ENCODE peak calls at places on chromosomes 4 and X, in nine cellular contexts. One of them, this sample, is unnamed.

GRCh38 chrX:134377537-134377936 is 82.4 kb upstream of the HPRT1 start:
- DNase-seq in heart left ventricle: no peak
- DNase-seq in lower leg skin: no peak
- DNase-seq in breast epithelium: no peak
- DNase-seq in endothelial cell of umbilical vein: peak
- DNase-seq in sigmoid colon: no peak
- DNase-seq in A549: no peak
- DNase-seq in body of pancreas: peak
- DNase-seq in IMR-90: peak
- DNase-seq in this sample: peak

GRCh38 chr4:17163156-17163555 is 264.7 kb upstream of the LDB2 start:
- DNase-seq in heart left ventricle: no peak
- DNase-seq in lower leg skin: no peak
- DNase-seq in breast epithelium: no peak
- DNase-seq in endothelial cell of umbilical vein: no peak
- DNase-seq in sigmoid colon: no peak
- DNase-seq in A549: no peak
- DNase-seq in body of pancreas: no peak
- DNase-seq in IMR-90: no peak
- DNase-seq in this sample: no peak

GRCh38 chrX:13571136-13571535 is 1.7 kb downstream of the EGFL6 start:
- DNase-seq in heart left ventricle: no peak
- DNase-seq in lower leg skin: no peak
- DNase-seq in breast epithelium: no peak
- DNase-seq in endothelial cell of umbilical vein: no peak
- DNase-seq in sigmoid colon: no peak
- DNase-seq in A549: no peak
- DNase-seq in body of pancreas: no peak
- DNase-seq in IMR-90: no peak
- DNase-seq in this sample: no peak

GRCh38 chr4:107071108-107071507 is 35.0 kb upstream of the DKK2 start:
- DNase-seq in heart left ventricle: no peak
- DNase-seq in lower leg skin: no peak
- DNase-seq in breast epithelium: no peak
- DNase-seq in endothelial cell of umbilical vein: no peak
- DNase-seq in sigmoid colon: no peak
- DNase-seq in A549: no peak
- DNase-seq in body of pancreas: no peak
- DNase-seq in IMR-90: no peak
- DNase-seq in this sample: no peak

GRCh38 chr4:37157403-37158167 is 87.0 kb upstream of the NWD2 start:
- DNase-seq in heart left ventricle: no peak
- DNase-seq in lower leg skin: no peak
- DNase-seq in breast epithelium: no peak
- DNase-seq in endothelial cell of umbilical vein: no peak
- DNase-seq in sigmoid colon: no peak
- DNase-seq in A549: no peak
- DNase-seq in body of pancreas: no peak
- DNase-seq in IMR-90: no peak
- DNase-seq in this sample: no peak

GRCh38 chrX:96474357-96475125 is 210.1 kb upstream of the DIAPH2 start:
- DNase-seq in heart left ventricle: no peak
- DNase-seq in lower leg skin: no peak
- DNase-seq in breast epithelium: no peak
- DNase-seq in endothelial cell of umbilical vein: peak
- DNase-seq in sigmoid colon: no peak
- DNase-seq in A549: no peak
- DNase-seq in body of pancreas: peak
- DNase-seq in IMR-90: peak
- DNase-seq in this sample: no peak

GRCh38 chr4:148412460-148412859 is 29.8 kb downstream of the NR3C2 start:
- DNase-seq in heart left ventricle: no peak
- DNase-seq in lower leg skin: no peak
- DNase-seq in breast epithelium: no peak
- DNase-seq in endothelial cell of umbilical vein: no peak
- DNase-seq in sigmoid colon: no peak
- DNase-seq in A549: no peak
- DNase-seq in body of pancreas: no peak
- DNase-seq in IMR-90: no peak
- DNase-seq in this sample: no peak

GRCh38 chr4:162409048-162409447 is 245.2 kb upstream of the FSTL5 start:
- DNase-seq in heart left ventricle: no peak
- DNase-seq in lower leg skin: no peak
- DNase-seq in breast epithelium: no peak
- DNase-seq in endothelial cell of umbilical vein: no peak
- DNase-seq in sigmoid colon: no peak
- DNase-seq in A549: no peak
- DNase-seq in body of pancreas: no peak
- DNase-seq in IMR-90: no peak
- DNase-seq in this sample: no peak

GRCh38 chr4:1393866-1394265 is 12.4 kb downstream of the NKX1-1 start:
- DNase-seq in heart left ventricle: peak
- DNase-seq in lower leg skin: no peak
- DNase-seq in breast epithelium: no peak
- DNase-seq in endothelial cell of umbilical vein: no peak
- DNase-seq in sigmoid colon: peak
- DNase-seq in A549: no peak
- DNase-seq in body of pancreas: no peak
- DNase-seq in IMR-90: no peak
- DNase-seq in this sample: no peak

GRCh38 chr4:147760695-147761094 is 28.8 kb downstream of the ARHGAP10 start:
- DNase-seq in heart left ventricle: peak
- DNase-seq in lower leg skin: no peak
- DNase-seq in breast epithelium: no peak
- DNase-seq in endothelial cell of umbilical vein: no peak
- DNase-seq in sigmoid colon: peak
- DNase-seq in A549: no peak
- DNase-seq in body of pancreas: peak
- DNase-seq in IMR-90: no peak
- DNase-seq in this sample: no peak

GRCh38 chrX:151228935-151229334 is 52.6 kb downstream of the GPR50 start:
- DNase-seq in heart left ventricle: no peak
- DNase-seq in lower leg skin: no peak
- DNase-seq in breast epithelium: no peak
- DNase-seq in endothelial cell of umbilical vein: no peak
- DNase-seq in sigmoid colon: no peak
- DNase-seq in A549: no peak
- DNase-seq in body of pancreas: no peak
- DNase-seq in IMR-90: no peak
- DNase-seq in this sample: no peak

GRCh38 chr4:108193891-108194672 is 25.4 kb upstream of the LEF1 start:
- DNase-seq in heart left ventricle: no peak
- DNase-seq in lower leg skin: no peak
- DNase-seq in breast epithelium: no peak
- DNase-seq in endothelial cell of umbilical vein: no peak
- DNase-seq in sigmoid colon: no peak
- DNase-seq in A549: no peak
- DNase-seq in body of pancreas: no peak
- DNase-seq in IMR-90: no peak
- DNase-seq in this sample: no peak

GRCh38 chr4:27000820-27001219 is 140.2 kb downstream of the STIM2 start:
- DNase-seq in heart left ventricle: no peak
- DNase-seq in lower leg skin: no peak
- DNase-seq in breast epithelium: no peak
- DNase-seq in endothelial cell of umbilical vein: no peak
- DNase-seq in sigmoid colon: no peak
- DNase-seq in A549: peak
- DNase-seq in body of pancreas: no peak
- DNase-seq in IMR-90: no peak
- DNase-seq in this sample: no peak

GRCh38 chrX:65928522-65928921 is 111.4 kb downstream of the VSIG4 start:
- DNase-seq in heart left ventricle: no peak
- DNase-seq in lower leg skin: no peak
- DNase-seq in breast epithelium: no peak
- DNase-seq in endothelial cell of umbilical vein: no peak
- DNase-seq in sigmoid colon: no peak
- DNase-seq in A549: no peak
- DNase-seq in body of pancreas: no peak
- DNase-seq in IMR-90: no peak
- DNase-seq in this sample: no peak

DNA sequence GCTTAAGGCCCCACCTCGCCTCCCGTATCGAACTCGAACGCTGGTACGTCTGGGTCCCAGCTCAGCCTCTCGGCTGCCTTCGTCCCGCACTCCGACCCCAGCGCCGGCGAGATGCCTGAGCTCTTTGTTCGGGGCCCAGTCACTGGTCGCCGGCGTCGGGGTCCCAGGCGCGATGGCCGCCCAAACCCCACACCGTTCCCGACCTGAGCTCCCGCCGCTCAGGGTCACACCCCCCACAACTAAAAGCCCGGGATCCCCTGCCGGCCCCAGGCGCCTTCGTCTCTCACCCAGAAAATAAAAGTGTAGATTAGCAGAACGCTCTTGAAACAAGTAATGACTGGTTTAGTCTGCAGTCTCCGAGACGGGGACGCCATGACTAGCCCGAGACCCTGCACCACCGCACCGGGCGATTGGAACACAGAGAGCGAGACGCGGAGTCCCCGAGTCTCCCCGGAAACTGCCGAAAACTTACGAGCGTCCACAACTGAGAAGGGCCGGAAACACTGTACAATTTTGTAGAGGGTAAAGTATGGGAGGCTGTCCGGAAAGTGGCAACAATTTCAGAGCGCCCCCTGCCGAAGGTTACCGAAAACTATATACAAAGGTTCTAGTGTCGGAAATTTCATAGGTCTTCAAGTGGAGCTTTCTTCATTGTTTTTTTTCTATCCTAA is at the start of gene TSPAN6:
- DNase-seq in heart left ventricle: peak
- DNase-seq in lower leg skin: peak
- DNase-seq in breast epithelium: peak
- DNase-seq in endothelial cell of umbilical vein: peak
- DNase-seq in sigmoid colon: peak
- DNase-seq in A549: peak
- DNase-seq in body of pancreas: peak
- DNase-seq in IMR-90: peak
- DNase-seq in this sample: peak
- TF ChIP-seq POLR2A in heart left ventricle: no peak
- TF ChIP-seq POLR2A in lower leg skin: no peak
- TF ChIP-seq POLR2A in breast epithelium: no peak
- TF ChIP-seq POLR2A in endothelial cell of umbilical vein: peak
- TF ChIP-seq POLR2A in sigmoid colon: no peak
- TF ChIP-seq POLR2A in A549: peak
- TF ChIP-seq POLR2A in body of pancreas: peak
- TF ChIP-seq POLR2A in IMR-90: peak
- TF ChIP-seq POLR2A in this sample: no peak

DNA sequence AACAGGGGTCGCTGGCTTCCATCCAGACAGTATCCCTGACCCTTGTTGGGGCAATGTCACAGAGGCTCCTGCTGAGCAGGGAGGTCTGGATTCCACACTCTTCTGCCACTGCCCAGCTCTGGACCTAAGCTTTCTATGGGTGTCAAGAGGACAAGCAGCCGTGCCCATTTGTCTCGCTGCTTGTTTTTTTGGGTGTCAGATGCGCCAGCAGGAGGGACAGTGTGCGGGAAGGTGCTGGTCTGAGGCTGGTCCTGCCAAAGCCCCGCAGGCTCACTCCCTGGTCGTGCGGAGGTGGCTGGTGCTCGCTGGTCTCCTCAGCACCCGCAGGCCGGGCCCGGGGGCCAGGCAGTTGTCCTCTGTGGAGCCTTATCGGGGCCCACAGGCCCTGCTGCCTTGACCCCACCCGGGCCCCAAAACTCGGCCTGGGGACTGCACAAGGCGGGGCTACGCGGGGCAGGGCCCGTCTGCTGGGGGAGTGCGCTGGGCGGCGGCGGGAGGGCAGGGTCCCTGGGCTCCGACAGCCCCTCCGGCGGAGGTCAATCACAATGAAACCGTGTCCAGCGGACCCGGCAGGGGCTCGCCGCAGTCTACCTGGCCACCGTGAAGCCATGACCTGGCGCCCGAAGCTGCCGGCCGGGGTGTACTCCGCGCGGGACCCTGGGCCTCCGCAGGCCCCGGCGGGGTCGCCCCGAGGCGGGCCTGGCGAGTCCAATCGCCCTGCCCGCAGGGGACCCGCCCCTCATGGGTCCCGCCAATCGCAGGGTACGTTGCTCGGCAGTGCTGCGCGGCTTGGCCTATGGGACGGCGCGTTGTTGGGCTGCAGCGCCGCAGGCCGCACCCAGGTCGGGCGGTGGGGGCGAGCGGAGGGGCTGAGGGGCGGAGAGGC is at the start of gene ADD1:
- DNase-seq in heart left ventricle: peak
- DNase-seq in lower leg skin: peak
- DNase-seq in breast epithelium: peak
- DNase-seq in endothelial cell of umbilical vein: peak
- DNase-seq in sigmoid colon: peak
- DNase-seq in A549: peak
- DNase-seq in body of pancreas: peak
- DNase-seq in IMR-90: peak
- DNase-seq in this sample: peak
- TF ChIP-seq POLR2A in heart left ventricle: peak
- TF ChIP-seq POLR2A in lower leg skin: no peak
- TF ChIP-seq POLR2A in breast epithelium: peak
- TF ChIP-seq POLR2A in endothelial cell of umbilical vein: peak
- TF ChIP-seq POLR2A in sigmoid colon: peak
- TF ChIP-seq POLR2A in A549: peak
- TF ChIP-seq POLR2A in body of pancreas: peak
- TF ChIP-seq POLR2A in IMR-90: peak
- TF ChIP-seq POLR2A in this sample: peak

GRCh38 chrX:40644821-40645358 is 2.5 kb downstream of the CXorf38 start:
- DNase-seq in heart left ventricle: peak
- DNase-seq in lower leg skin: peak
- DNase-seq in breast epithelium: no peak
- DNase-seq in endothelial cell of umbilical vein: peak
- DNase-seq in sigmoid colon: peak
- DNase-seq in A549: no peak
- DNase-seq in body of pancreas: peak
- DNase-seq in IMR-90: peak
- DNase-seq in this sample: peak
- TF ChIP-seq POLR2A in heart left ventricle: no peak
- TF ChIP-seq POLR2A in lower leg skin: no peak
- TF ChIP-seq POLR2A in breast epithelium: no peak
- TF ChIP-seq POLR2A in endothelial cell of umbilical vein: no peak
- TF ChIP-seq POLR2A in sigmoid colon: no peak
- TF ChIP-seq POLR2A in A549: no peak
- TF ChIP-seq POLR2A in body of pancreas: no peak
- TF ChIP-seq POLR2A in IMR-90: no peak
- TF ChIP-seq POLR2A in this sample: no peak

DNA sequence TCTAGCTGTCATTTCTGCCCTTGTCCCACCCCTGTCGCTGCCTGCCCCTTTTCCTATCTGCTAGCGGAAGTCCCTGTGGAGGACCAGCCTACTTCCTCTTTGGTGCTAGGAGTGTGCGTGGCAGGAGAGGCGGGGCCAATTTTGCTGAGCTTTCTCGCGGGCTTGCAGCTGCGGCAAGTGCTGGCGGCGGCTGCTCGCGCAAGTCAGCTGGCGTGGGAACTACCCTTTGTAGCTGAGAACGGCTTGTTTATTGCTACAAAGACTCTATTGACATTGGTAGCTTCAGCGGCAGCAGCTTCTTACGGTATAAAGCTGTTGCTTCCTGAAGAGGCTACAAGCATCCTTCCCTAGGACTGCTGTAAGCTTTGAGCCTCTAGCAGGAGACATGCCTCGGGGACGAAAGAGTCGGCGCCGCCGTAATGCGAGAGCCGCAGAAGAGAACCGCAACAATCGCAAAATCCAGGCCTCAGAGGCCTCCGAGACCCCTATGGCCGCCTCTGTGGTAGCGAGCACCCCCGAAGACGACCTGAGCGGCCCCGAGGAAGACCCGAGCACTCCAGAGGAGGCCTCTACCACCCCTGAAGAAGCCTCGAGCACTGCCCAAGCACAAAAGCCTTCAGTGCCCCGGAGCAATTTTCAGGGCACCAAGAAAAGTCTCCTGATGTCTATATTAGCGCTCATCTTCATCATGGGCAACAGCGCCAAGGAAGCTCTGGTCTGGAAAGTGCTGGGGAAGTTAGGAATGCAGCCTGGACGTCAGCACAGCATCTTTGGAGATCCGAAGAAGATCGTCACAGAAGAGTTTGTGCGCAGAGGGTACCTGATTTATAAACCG is at the start of gene MAGEH1:
- DNase-seq in heart left ventricle: peak
- DNase-seq in lower leg skin: peak
- DNase-seq in breast epithelium: peak
- DNase-seq in endothelial cell of umbilical vein: peak
- DNase-seq in sigmoid colon: peak
- DNase-seq in A549: peak
- DNase-seq in body of pancreas: peak
- DNase-seq in IMR-90: peak
- DNase-seq in this sample: peak
- TF ChIP-seq POLR2A in heart left ventricle: peak
- TF ChIP-seq POLR2A in lower leg skin: no peak
- TF ChIP-seq POLR2A in breast epithelium: no peak
- TF ChIP-seq POLR2A in endothelial cell of umbilical vein: peak
- TF ChIP-seq POLR2A in sigmoid colon: peak
- TF ChIP-seq POLR2A in A549: peak
- TF ChIP-seq POLR2A in body of pancreas: peak
- TF ChIP-seq POLR2A in IMR-90: peak
- TF ChIP-seq POLR2A in this sample: peak

This sample was measured in erythroblast.